ENCODE peak calls at places on chromosomes 3 and 15, in four cellular contexts. C is H1, T is neuronal stem cell, J is trophoblast cell. L is an unnamed sample.

GRCh38 chr3:183572935-183573334 is 17.4 kb upstream of the KLHL6 start:
- DNase-seq in C (no peak), T (no peak), J (no peak), L (no peak)

GRCh38 chr15:79463781-79464270 is 31.7 kb downstream of the MINAR1 start:
- DNase-seq in C (no peak), T (no peak), J (no peak), L (no peak)

GRCh38 chr3:7144696-7145308 is 283.9 kb downstream of the GRM7 start:
- DNase-seq in C (peak), T (peak), J (no peak), L (no peak)

GRCh38 chr3:5022966-5023776 is 43.9 kb downstream of the BHLHE40 start:
- DNase-seq in C (peak), T (no peak), J (peak), L (peak)

GRCh38 chr3:61583890-61584289 is 22.5 kb downstream of the PTPRG start:
- DNase-seq in C (no peak), T (no peak), J (no peak), L (no peak)

GRCh38 chr3:194276768-194277546 is 74.2 kb downstream of the CPN2 start:
- DNase-seq in C (no peak), T (no peak), J (no peak), L (peak)

GRCh38 chr3:55709411-55709997 is 222.4 kb upstream of the WNT5A start:
- DNase-seq in C (no peak), T (no peak), J (no peak), L (no peak)

GRCh38 chr3:146817705-146818104 is 212.6 kb upstream of the PLSCR5 start:
- DNase-seq in C (no peak), T (no peak), J (no peak), L (peak)

GRCh38 chr15:23690450-23690852 is 3.3 kb upstream of the NDN start:
- DNase-seq in C (no peak), T (peak), J (no peak), L (peak)

GRCh38 chr3:189238071-189238470 is 66.3 kb downstream of the TPRG1 start:
- DNase-seq in C (no peak), T (no peak), J (peak), L (no peak)

GRCh38 chr3:15180042-15180611 is 25.9 kb upstream of the CAPN7 start:
- DNase-seq in C (no peak), T (no peak), J (no peak), L (no peak)

GRCh38 chr3:189588061-189588817 is 43.0 kb upstream of the TP63 start:
- DNase-seq in C (no peak), T (no peak), J (peak), L (peak)

GRCh38 chr3:117669761-117670160 is 960.2 kb downstream of the TUSC7 start:
- DNase-seq in C (no peak), T (no peak), J (no peak), L (no peak)

GRCh38 chr15:98714906-98715305 is 66.6 kb downstream of the IGF1R start:
- DNase-seq in C (no peak), T (no peak), J (no peak), L (no peak)

GRCh38 chr15:90883971-90884718 is at the start of gene FES:
- DNase-seq in C (no peak), T (peak), J (peak), L (peak)

GRCh38 chr3:21703291-21703690 is 47.7 kb downstream of the ZNF385D start:
- DNase-seq in C (no peak), T (no peak), J (no peak), L (no peak)
- H2BK5ac ChIP-seq in C (no peak), T (no peak), J (no peak), L (no peak)

DNA sequence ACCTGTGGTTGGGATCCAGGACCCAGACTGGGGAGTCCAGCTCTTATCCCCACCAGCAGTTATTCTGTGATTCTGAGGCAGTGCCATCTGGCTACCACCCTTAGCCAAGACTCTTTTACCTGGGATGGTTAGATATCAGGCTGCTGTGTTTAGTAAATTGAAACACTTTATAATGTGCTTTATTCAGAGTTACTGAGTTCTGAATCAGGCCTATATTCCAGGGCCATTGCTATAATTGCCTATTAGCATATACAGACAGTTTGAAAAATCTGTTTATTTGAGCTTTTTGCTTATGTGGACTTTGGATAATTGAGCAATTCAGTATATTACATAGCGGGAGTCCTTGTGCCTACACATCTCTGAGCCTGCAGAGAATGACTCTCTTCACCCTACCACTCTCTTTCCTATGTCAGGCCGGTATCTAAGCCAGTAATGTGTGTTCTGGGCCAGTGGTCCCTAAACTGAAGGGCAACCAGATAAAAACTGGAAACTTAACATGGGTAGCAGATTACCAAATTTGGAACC is 45.4 kb upstream of the TRAK1 start:
- DNase-seq in C (no peak), T (no peak), J (no peak), L (no peak)
- H2BK5ac ChIP-seq in C (no peak), T (no peak), J (no peak), L (no peak)

DNA sequence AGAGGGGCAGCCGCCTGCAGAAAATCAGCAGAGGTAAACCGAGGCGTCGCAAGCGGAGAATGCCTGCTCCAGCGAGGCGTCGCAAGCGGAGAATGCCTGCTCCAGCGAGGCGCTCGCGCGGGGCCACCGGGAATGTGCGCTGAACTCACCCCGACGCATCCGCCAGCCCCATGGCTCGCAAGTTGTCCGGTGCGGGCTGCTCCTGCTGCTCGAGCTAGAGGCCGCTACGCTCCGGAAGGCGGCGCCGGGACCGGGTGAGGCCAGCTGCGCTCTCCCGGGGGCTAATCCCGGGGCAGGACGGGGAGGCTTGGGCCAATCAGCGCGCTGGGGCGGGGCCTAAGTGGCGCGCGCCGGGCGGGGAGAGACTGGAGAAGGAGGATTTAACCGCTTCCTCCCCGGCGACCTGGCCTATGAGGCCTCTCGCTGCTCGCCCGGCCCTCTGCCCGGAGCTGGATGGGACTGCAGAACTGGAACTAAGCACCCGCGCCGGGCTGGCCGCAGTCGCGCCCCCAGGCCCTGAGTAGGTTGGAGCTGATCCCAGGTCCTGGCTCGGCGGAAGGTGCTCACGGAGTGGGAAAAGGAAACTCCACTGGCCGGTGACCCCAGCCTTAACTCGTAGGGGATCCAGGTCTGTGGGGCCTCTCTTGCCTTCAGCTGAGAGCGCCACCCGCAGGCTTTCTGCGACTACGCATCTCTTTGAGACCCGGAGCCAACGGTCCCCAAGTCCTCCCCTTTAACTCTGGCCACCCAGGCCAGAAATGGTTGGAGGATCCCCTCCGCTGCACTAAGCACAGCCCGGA is at the start of gene SLC26A6:
- DNase-seq in C (peak), T (peak), J (peak), L (peak)
- H2BK5ac ChIP-seq in C (peak), T (peak), J (peak), L (peak)

DNA sequence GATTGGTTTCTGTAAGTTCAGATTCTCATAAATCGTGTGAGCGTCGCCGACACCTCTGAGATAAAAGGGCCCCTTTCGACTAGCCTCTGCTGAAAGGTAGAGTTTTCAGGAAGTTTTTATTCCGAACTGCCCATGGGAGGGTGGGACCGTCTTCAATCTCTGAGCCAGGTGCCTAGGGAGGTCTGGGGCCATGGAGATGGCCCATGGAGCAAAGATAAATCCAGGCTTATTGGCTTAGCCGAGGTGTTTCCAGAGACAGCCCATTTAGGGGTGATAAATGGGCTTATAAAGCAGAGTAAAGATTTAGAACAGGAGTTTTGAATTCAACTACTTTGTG is 442 bp downstream of the QTRT2 start:
- DNase-seq in C (no peak), T (no peak), J (no peak), L (no peak)
- H2BK5ac ChIP-seq in C (peak), T (no peak), J (peak), L (peak)

DNA sequence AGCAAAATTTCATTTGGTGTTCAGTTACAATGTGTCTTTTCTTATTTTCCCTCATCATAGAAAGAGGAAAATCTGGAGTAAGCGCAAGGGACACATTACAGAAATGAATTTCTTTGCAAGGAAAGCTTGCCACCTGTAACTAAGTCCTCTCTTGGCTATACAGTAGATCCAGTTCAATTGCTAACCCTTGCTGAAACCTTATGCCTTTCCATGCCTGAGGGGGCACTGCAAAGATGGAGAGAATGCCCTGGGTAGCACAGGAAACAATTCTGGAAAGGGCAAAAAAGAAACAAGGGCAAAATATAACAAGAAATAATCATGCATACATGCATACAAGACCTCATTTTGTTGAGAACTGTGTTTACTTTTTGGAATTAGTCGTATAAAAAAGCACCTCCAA is 4.3 kb downstream of the CADM2 start:
- DNase-seq in C (no peak), T (no peak), J (no peak), L (no peak)
- H2BK5ac ChIP-seq in C (no peak), T (no peak), J (no peak), L (no peak)

GRCh38 chr3:171470714-171471227 is 10.6 kb upstream of the TNIK start:
- DNase-seq in C (no peak), T (no peak), J (no peak), L (no peak)
- H2BK5ac ChIP-seq in C (no peak), T (no peak), J (no peak), L (no peak)

GRCh38 chr3:57169106-57169505 is 4.0 kb upstream of the IL17RD start:
- DNase-seq in C (no peak), T (no peak), J (no peak), L (no peak)

GRCh38 chr3:57164606-57165573 is at the start of gene IL17RD:
- DNase-seq in C (peak), T (peak), J (peak), L (peak)

GRCh38 chr3:57168151-57168550 is 3.0 kb upstream of the IL17RD start:
- DNase-seq in C (no peak), T (no peak), J (no peak), L (no peak)

GRCh38 chr3:57165637-57166036 is 484 bp upstream of the IL17RD start:
- DNase-seq in C (no peak), T (no peak), J (no peak), L (no peak)

GRCh38 chr3:57166660-57167059 is 1.5 kb upstream of the IL17RD start:
- DNase-seq in C (no peak), T (no peak), J (no peak), L (no peak)
- H2BK5ac ChIP-seq in C (no peak), T (no peak), J (no peak), L (no peak)

GRCh38 chr3:177347611-177348010 is 150.3 kb upstream of the TBL1XR1 start:
- DNase-seq in C (no peak), T (no peak), J (no peak), L (no peak)

GRCh38 chr3:177350051-177350565 is 152.8 kb upstream of the TBL1XR1 start:
- DNase-seq in C (no peak), T (no peak), J (no peak), L (no peak)

GRCh38 chr3:177351195-177351594 is 153.9 kb upstream of the TBL1XR1 start:
- DNase-seq in C (no peak), T (no peak), J (no peak), L (no peak)

GRCh38 chr3:177346878-177347277 is 149.6 kb upstream of the TBL1XR1 start:
- DNase-seq in C (no peak), T (no peak), J (no peak), L (no peak)

GRCh38 chr3:177348974-177349373 is 151.7 kb upstream of the TBL1XR1 start:
- DNase-seq in C (no peak), T (no peak), J (no peak), L (no peak)
- H2BK5ac ChIP-seq in C (no peak), T (no peak), J (peak), L (peak)

L was measured in IMR-90.